ENCODE peak calls at places on chromosomes 3 and 15, in six cellular contexts. O, A, V, Z, X and F are unnamed samples.

GRCh38 chr15:60835974-60836373 is 357.0 kb upstream of the ICE2 start:
- DNase-seq in O (no peak), A (no peak), V (no peak), Z (no peak), X (no peak), F (no peak)

GRCh38 chr3:44954962-44955361 is 21.0 kb downstream of the ZDHHC3 start:
- DNase-seq in O (no peak), A (no peak), V (no peak), Z (no peak), X (no peak), F (peak)

GRCh38 chr15:39856357-39856756 is 63.7 kb downstream of the GPR176 start:
- DNase-seq in O (no peak), A (no peak), V (no peak), Z (no peak), X (no peak), F (no peak)

GRCh38 chr3:30512596-30512995 is 93.8 kb upstream of the TGFBR2 start:
- DNase-seq in O (no peak), A (no peak), V (no peak), Z (no peak), X (no peak), F (no peak)

GRCh38 chr3:52534281-52535183 is 875 bp upstream of the NT5DC2 start:
- DNase-seq in O (peak), A (no peak), V (peak), Z (no peak), X (no peak), F (peak)

GRCh38 chr15:81981888-81982287 is 63.9 kb downstream of the MEX3B start:
- DNase-seq in O (no peak), A (no peak), V (no peak), Z (no peak), X (no peak), F (no peak)

GRCh38 chr3:120741837-120742197 is 499 bp downstream of the RABL3 start:
- DNase-seq in O (no peak), A (no peak), V (peak), Z (no peak), X (peak), F (no peak)

GRCh38 chr15:70152070-70152480 is 54.4 kb upstream of the TLE3 start:
- DNase-seq in O (no peak), A (no peak), V (no peak), Z (no peak), X (no peak), F (no peak)

GRCh38 chr15:68682906-68683490 is 104.2 kb downstream of the CORO2B start:
- DNase-seq in O (peak), A (no peak), V (peak), Z (no peak), X (no peak), F (no peak)

GRCh38 chr15:75785771-75786563 is 57.3 kb upstream of the UBE2Q2 start:
- DNase-seq in O (no peak), A (no peak), V (no peak), Z (peak), X (no peak), F (no peak)

GRCh38 chr3:158103131-158103955 is 2.9 kb downstream of the SHOX2 start:
- DNase-seq in O (peak), A (peak), V (no peak), Z (no peak), X (no peak), F (no peak)

GRCh38 chr3:64342940-64343691 is 117.8 kb upstream of the PRICKLE2 start:
- DNase-seq in O (no peak), A (no peak), V (no peak), Z (no peak), X (no peak), F (peak)

GRCh38 chr3:177724020-177724638 is 526.8 kb upstream of the TBL1XR1 start:
- DNase-seq in O (peak), A (peak), V (peak), Z (no peak), X (no peak), F (no peak)

GRCh38 chr3:73729969-73730440 is 105.3 kb upstream of the PDZRN3 start:
- DNase-seq in O (no peak), A (peak), V (no peak), Z (no peak), X (no peak), F (no peak)

GRCh38 chr15:85499498-85499897 is 119.1 kb downstream of the AKAP13 start:
- DNase-seq in O (no peak), A (no peak), V (no peak), Z (no peak), X (no peak), F (no peak)

DNA sequence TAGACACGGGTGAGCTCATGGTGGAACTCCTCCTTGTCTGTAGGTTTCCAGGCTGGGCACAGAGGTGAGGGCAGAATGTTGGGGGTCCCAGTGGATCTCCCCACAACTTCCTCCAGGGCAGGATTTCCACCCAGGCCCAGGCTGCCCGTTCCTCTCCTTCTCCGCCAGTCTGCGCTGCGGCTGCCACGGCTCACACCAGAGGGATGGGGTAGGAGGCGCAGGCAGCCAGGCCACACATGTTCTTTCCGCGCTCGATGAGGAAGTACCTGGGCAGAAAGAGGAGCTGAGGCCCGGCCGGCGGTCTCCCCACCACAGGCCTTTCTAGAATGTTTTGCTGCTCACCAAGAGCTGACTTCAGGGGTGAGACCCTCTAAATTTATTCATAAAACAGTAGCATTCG is 22.9 kb downstream of the CTSH start:
- DNase-seq in O (peak), A (no peak), V (no peak), Z (no peak), X (no peak), F (no peak)
- TF ChIP-seq POLR2A in O (no peak), A (no peak), V (no peak), Z (no peak), X (no peak), F (no peak)

GRCh38 chr3:98734311-98734710 is 28.8 kb upstream of the ST3GAL6 start:
- DNase-seq in O (no peak), A (no peak), V (no peak), Z (no peak), X (no peak), F (no peak)

GRCh38 chr3:98733055-98733777 is 29.9 kb upstream of the ST3GAL6 start:
- DNase-seq in O (peak), A (no peak), V (peak), Z (no peak), X (no peak), F (peak)

GRCh38 chr3:98734737-98735136 is 28.4 kb upstream of the ST3GAL6 start:
- DNase-seq in O (no peak), A (no peak), V (no peak), Z (no peak), X (no peak), F (no peak)

GRCh38 chr3:98732239-98733054 is 30.7 kb upstream of the ST3GAL6 start:
- DNase-seq in O (peak), A (peak), V (peak), Z (no peak), X (peak), F (peak)

DNA sequence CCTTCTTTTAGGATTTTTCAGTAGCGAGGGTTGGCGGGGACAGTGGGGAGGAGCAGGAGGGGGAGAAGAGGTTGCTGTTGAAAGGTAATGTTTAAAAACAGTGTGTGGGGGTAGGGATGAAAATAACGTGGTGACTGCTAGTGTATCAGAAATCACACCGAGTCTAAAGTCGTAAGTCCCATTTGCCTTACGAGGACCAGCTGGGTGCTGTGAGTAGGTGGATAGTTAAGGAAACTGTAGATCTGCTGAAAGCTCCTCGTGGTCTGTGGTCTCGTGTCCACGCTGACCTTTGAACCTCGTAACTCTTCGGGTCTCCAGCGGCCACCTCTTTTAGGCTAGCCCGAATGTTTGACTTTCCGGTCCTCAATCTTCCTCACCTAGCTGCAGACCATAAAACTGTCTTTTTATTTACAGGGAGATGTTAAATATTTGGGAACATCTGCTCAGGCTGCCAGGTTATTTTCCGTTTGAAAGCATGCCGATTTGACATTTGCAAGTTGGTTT is 29.3 kb upstream of the ST3GAL6 start:
- DNase-seq in O (no peak), A (no peak), V (no peak), Z (no peak), X (no peak), F (no peak)
- TF ChIP-seq POLR2A in O (no peak), A (no peak), V (no peak), Z (no peak), X (no peak), F (no peak)

DNA sequence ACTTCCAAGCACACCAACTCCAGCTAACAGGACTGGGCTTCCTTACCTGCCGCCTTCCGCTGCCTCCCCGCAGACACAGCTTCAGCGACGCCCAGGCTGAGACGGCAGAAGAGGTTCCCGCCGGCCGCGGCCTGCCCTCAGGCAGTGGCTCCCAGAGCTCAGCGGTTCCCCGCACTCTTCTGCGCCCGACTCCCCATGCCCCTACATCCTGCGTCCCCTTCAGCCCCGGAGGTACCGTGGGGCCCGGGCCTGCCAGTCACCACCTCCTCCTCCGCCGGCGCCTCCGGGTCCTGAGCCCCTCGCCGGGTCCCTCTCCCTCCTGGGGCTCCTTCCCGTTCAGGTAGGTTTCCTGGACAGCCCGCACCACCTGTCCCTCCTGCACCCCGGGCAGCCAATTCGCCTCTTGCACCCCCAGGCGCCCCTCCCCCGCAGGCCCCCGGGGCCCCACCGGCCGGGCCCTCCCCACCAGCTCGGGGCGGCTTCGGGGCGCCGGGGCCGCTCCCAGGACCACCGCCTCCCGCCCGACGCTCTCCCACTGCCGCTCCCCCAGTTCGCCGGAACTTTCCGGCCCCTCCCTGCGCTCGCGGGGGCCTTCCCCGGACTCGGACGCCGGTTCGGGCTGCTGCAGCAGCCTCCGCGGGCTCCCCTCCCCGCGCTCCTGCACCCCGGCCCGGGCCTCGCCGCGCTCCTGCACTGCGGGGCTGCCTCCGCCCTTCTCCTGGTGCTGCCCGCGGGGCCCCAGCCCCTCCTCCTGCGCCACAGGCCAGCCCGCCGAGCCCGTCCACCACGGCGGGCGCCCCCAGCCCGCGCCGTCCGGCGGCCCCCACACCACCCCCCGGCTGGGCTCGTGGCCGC is at the start of gene TNK2:
- DNase-seq in O (peak), A (no peak), V (no peak), Z (no peak), X (no peak), F (peak)
- TF ChIP-seq POLR2A in O (no peak), A (no peak), V (no peak), Z (no peak), X (no peak), F (no peak)

GRCh38 chr15:31230630-31231485 is 95.8 kb upstream of the KLF13 start:
- DNase-seq in O (no peak), A (no peak), V (no peak), Z (no peak), X (no peak), F (no peak)

GRCh38 chr15:31226011-31226410 is 100.6 kb upstream of the KLF13 start:
- DNase-seq in O (no peak), A (no peak), V (no peak), Z (no peak), X (no peak), F (no peak)

GRCh38 chr15:31227235-31227634 is 99.4 kb upstream of the KLF13 start:
- DNase-seq in O (no peak), A (no peak), V (no peak), Z (no peak), X (no peak), F (no peak)

GRCh38 chr15:31227954-31228542 is 98.6 kb upstream of the KLF13 start:
- DNase-seq in O (no peak), A (no peak), V (no peak), Z (no peak), X (no peak), F (no peak)

GRCh38 chr15:31228980-31229826 is 97.4 kb upstream of the KLF13 start:
- DNase-seq in O (no peak), A (no peak), V (no peak), Z (no peak), X (no peak), F (peak)
- TF ChIP-seq POLR2A in O (no peak), A (no peak), V (peak), Z (no peak), X (no peak), F (no peak)

DNA sequence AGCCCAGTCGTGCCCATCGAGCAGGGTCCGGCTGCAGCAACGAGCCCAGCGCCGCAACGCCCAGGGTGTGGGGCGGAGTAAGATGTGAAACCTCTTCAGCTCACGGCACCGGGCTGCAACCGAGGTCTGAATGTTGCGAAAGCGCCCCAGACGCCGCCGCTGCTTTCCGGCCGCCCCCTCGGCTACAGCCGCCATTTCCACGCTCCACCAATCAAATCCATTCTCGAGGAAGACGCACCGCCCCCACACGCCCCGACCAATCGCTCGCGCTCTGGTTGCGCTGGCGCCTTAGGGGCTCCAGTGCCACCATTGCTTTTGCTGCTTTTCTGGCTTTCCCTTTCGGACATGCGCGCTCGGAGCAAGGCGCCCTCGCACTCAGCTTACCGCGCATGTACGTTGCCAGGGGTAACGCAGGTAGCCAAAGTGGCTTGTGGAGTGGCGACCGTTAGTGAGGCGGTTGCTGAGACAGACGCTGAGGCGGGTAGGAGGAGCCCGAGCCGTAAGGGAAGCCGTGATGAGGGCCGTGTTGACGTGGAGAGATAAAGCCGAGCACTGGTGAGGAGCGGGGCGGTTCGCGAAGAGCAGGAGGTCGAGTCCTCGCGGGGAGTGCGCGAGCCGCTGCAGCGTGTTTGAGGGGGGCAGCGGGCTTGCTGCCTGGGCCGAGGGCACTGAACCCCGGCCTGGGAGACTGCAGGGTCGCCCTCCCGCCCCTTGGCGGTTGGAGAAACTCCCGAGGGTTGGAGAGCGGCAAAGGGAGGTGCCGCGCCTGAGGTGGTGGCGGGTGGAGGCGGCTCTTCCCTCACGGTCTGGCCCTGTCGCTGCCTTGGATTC is at the start of the genes IFT122 and MBD4:
- DNase-seq in O (peak), A (peak), V (peak), Z (peak), X (peak), F (peak)
- TF ChIP-seq POLR2A in O (no peak), A (peak), V (peak), Z (peak), X (peak), F (peak)